ENCODE peak calls at places on chromosomes 1 and 21, in seven cellular contexts. M is heart left ventricle, T is left ventricle myocardium inferior, A is GM23248, U is GM06990, Q is mucosa of descending colon, W is transverse colon. G is an unnamed sample.

GRCh38 chr1:177334856-177335255 is 164.1 kb downstream of the BRINP2 start:
- DNase-seq in A (no peak), M (no peak), U (no peak), Q (no peak), T (no peak), W (no peak), G (no peak)

GRCh38 chr1:228149341-228150020 is at the start of gene GJC2:
- DNase-seq in M (peak), T (peak), U (peak), A (peak), W (peak), Q (peak), G (peak)

GRCh38 chr1:90522432-90522831 is 194.7 kb downstream of the BARHL2 start:
- DNase-seq in T (no peak), Q (no peak), U (no peak), M (no peak), A (no peak), W (no peak), G (no peak)

GRCh38 chr1:10621906-10622305 is 147.2 kb downstream of the PEX14 start:
- DNase-seq in T (no peak), Q (no peak), U (no peak), M (no peak), W (no peak), A (no peak), G (no peak)

GRCh38 chr21:35335951-35336446 is 286.9 kb upstream of the RUNX1 start:
- DNase-seq in M (no peak), A (no peak), Q (no peak), U (no peak), T (no peak), W (no peak), G (no peak)

GRCh38 chr1:54838565-54839180 is 37.5 kb upstream of the TTC22 start:
- DNase-seq in U (no peak), M (no peak), W (no peak), T (no peak), A (no peak), Q (no peak), G (no peak)

GRCh38 chr1:217274416-217274815 is 356.5 kb downstream of the GPATCH2 start:
- DNase-seq in M (no peak), Q (no peak), A (peak), T (no peak), W (no peak), U (no peak), G (no peak)

GRCh38 chr1:236027096-236027495 is 37.8 kb downstream of the NID1 start:
- DNase-seq in M (no peak), A (no peak), Q (no peak), W (no peak), T (no peak), U (no peak), G (no peak)

GRCh38 chr1:156086256-156086662 is 4.0 kb upstream of the MEX3A start:
- DNase-seq in W (no peak), M (no peak), Q (no peak), T (peak), U (no peak), A (no peak), G (no peak)
- H3K4me3 ChIP-seq in W (no peak), M (no peak), Q (no peak), T (no peak), U (no peak), A (no peak), G (no peak)

DNA sequence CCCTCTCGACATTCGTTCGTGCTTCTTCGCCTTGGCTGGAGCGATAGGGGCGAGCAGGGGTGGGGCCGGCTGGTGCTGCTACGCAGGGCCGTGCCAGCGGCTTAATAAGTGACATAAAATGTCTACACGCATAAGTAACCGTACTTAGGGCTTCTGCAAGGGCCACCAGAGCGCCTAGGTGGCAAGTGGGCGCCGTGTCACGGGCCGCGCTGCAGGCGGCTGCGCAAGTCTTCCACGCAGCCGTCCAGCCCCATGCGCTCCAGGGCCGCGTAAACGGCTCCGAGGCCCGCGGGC is 4.8 kb downstream of the TNFRSF25 start:
- DNase-seq in U (no peak), M (no peak), A (peak), W (no peak), Q (no peak), T (no peak), G (no peak)
- H3K4me3 ChIP-seq in U (no peak), M (no peak), A (no peak), W (peak), Q (no peak), T (peak), G (no peak)

GRCh38 chr1:2201062-2201461 is 6.5 kb upstream of the FAAP20 start:
- DNase-seq in Q (peak), T (no peak), U (no peak), A (no peak), M (no peak), W (no peak), G (no peak)

GRCh38 chr1:2202008-2202575 is 7.5 kb upstream of the FAAP20 start:
- DNase-seq in W (no peak), U (no peak), M (no peak), T (no peak), Q (peak), A (no peak), G (no peak)

GRCh38 chr1:2198571-2198970 is 4.0 kb upstream of the FAAP20 start:
- DNase-seq in A (no peak), T (no peak), U (no peak), W (peak), M (no peak), Q (peak), G (no peak)

GRCh38 chr1:2199042-2199810 is 4.7 kb upstream of the FAAP20 start:
- DNase-seq in Q (peak), T (peak), M (peak), U (peak), W (peak), A (peak), G (no peak)

GRCh38 chr1:2200308-2200943 is 5.9 kb upstream of the FAAP20 start:
- DNase-seq in A (no peak), W (no peak), U (no peak), Q (peak), M (no peak), T (no peak), G (no peak)
- H3K4me3 ChIP-seq in A (peak), W (no peak), U (no peak), Q (no peak), M (no peak), T (no peak), G (no peak)

DNA sequence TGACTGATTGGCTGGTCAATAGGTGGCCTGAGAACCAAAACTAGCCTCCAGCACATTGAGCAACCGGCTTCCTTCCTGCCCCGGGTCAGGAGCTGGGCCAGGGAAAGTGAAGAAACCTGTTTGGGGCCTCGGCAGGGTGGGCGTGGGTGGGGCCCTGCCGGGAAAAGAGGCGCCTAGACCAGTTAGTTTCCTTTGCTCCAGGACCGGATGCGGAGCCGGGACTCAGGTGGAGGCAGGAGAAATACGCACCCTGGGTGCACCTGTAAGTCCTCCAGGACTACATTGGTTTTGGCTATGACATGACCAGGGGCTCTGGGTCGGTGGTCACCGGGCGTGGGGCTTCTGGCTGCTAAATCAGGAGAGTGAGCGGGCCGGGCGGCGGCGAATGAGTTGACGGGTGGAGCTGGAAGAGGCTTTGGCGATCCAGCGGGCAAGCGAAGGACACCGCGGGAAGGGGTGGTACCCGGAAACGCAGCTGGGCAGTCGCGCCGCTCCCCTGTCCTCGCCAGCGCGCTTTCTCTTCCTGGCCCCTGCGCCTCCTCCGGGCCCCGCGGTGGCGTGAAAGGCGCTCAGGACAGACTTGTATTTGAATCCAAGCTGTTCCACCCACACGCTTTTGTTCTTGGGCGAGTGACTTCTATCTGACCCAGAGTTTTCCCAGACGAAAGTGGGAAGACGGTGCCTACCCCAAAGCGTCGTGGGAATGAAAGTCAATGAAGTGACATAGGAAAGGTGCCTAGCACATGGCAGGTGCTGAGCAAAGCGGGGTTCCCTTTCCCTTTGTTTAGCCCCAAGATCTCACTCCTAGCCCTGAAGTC is 30.6 kb upstream of the JUN start:
- DNase-seq in U (peak), A (no peak), T (peak), M (peak), W (peak), Q (peak), G (peak)
- H3K4me3 ChIP-seq in U (peak), A (no peak), T (peak), M (no peak), W (peak), Q (no peak), G (peak)

GRCh38 chr1:216144661-216145450 is 278.4 kb downstream of the USH2A start:
- DNase-seq in T (no peak), M (no peak), Q (no peak), A (no peak), W (no peak), U (no peak), G (no peak)
- H3K4me3 ChIP-seq in T (no peak), M (no peak), Q (no peak), A (no peak), W (no peak), U (no peak), G (no peak)

DNA sequence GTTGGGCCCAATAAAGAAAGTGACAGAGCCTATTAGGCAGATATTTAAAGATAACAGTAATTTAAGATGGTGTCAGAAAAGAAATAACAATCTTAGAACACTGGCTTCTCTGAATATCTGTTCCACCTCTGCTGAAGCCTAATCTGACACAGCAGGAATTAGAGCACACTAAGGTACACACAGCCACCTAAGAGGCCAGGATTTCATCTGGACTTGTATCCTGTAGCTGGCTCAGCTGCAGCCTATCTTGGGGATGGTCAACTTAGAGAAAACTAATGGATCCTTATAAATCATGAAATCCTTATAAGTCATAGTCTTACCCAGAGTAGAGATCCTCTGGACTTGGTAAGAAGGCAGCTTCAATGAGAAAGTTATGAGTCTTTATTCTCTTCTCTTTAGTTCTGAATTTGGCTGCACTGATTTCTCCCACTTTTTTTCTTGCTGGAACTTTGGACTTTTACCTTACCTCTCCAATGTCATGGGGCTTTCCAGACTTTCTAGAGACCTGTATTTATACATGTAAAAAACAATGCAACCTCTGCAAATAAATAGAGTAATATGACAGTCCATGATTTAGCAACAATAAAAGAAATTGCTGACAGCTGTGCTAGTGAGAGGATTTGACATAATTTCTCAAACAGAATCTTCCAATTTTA is at the start of gene GBP7:
- DNase-seq in U (no peak), M (no peak), T (no peak), W (no peak), Q (no peak), A (no peak), G (no peak)
- H3K4me3 ChIP-seq in U (no peak), M (no peak), T (no peak), W (no peak), Q (no peak), A (no peak), G (no peak)

GRCh38 chr1:43881415-43881814 is 52.2 kb upstream of the ARTN start:
- DNase-seq in U (no peak), W (no peak), Q (no peak), T (no peak), A (no peak), M (no peak), G (no peak)
- H3K4me3 ChIP-seq in U (no peak), W (no peak), Q (no peak), T (no peak), A (no peak), M (no peak), G (no peak)

DNA sequence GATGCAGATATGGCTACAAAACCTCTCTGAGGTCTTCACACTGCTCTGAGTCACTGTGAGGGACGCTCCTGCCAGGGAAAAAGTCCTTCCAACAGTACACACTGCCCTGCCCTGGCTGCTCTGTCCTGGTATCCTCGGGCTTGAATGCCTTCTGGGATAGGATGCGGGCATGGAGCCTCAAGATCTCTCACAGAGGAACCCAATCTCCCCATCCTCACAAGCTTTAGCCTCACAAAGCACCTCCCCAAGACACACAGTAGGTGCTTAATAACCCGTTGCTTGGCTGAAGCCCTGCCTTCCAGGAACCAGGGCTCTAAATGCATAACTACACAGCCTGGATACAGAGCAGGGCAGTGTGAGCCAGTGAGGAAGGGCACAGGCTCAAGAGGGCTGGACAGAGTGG is 9.2 kb downstream of the RAP1GAP start:
- DNase-seq in Q (no peak), T (no peak), A (no peak), W (no peak), M (no peak), U (no peak), G (no peak)
- H3K4me3 ChIP-seq in Q (no peak), T (no peak), A (no peak), W (no peak), M (no peak), U (no peak), G (no peak)